ENCODE peak calls at places on chromosomes 6 and 20, in four cellular contexts. C is Calu3, E is heart left ventricle, P is ACHN. A is an unnamed sample.

GRCh38 chr20:48631114-48632016 is 196.4 kb downstream of the PREX1 start:
- DNase-seq in C (no peak), E (no peak), P (no peak), A (no peak)

GRCh38 chr6:29705389-29706231 is 17.6 kb upstream of the HLA-F start:
- DNase-seq in C (peak), E (peak), P (peak), A (no peak)

GRCh38 chr6:17305219-17306001 is 24.2 kb downstream of the RBM24 start:
- DNase-seq in C (no peak), E (no peak), P (no peak), A (no peak)

GRCh38 chr20:35237486-35237885 is 11.0 kb downstream of the MMP24 start:
- DNase-seq in C (no peak), E (no peak), P (no peak), A (no peak)

GRCh38 chr20:57205625-57206219 is 60.7 kb downstream of the BMP7 start:
- DNase-seq in C (no peak), E (no peak), P (peak), A (no peak)

GRCh38 chr6:116938305-116938704 is 61.3 kb downstream of the RFX6 start:
- DNase-seq in C (no peak), E (no peak), P (no peak), A (no peak)

GRCh38 chr20:51567622-51568021 is 25.1 kb upstream of the NFATC2 start:
- DNase-seq in C (no peak), E (no peak), P (no peak), A (no peak)

GRCh38 chr20:2871111-2871465 is 2.2 kb upstream of the PTPRA start:
- DNase-seq in C (no peak), E (no peak), P (no peak), A (no peak)

GRCh38 chr20:53939554-53940355 is 130.6 kb downstream of the BCAS1 start:
- DNase-seq in C (peak), E (peak), P (peak), A (peak)